ENCODE peak calls at places on chromosomes 1 and 21, in four cellular contexts. S is psoas muscle; O is CD4-positive, CD25-positive, alpha-beta regulatory T cell; P is thoracic aorta. D is an unnamed sample.

GRCh38 chr1:239711768-239712167 is 325.4 kb downstream of the CHRM3 start:
- DNase-seq in S (no peak), O (no peak), P (no peak), D (no peak)

GRCh38 chr1:67771152-67771551 is 62.1 kb downstream of the GNG12 start:
- DNase-seq in S (no peak), O (peak; percentile 14), P (no peak), D (no peak)

GRCh38 chr1:40162791-40163441 is 1.7 kb downstream of the RLF start:
- DNase-seq in S (no peak), O (no peak), P (no peak), D (no peak)

GRCh38 chr21:28675265-28676041 is 317.2 kb downstream of the LTN1 start:
- DNase-seq in S (no peak), O (no peak), P (no peak), D (no peak)

GRCh38 chr1:205249651-205250050 is 21.9 kb downstream of the TMCC2 start:
- DNase-seq in S (no peak), O (no peak), P (no peak), D (no peak)

GRCh38 chr1:204326891-204327290 is 32.8 kb downstream of the PLEKHA6 start:
- DNase-seq in S (no peak), O (no peak), P (no peak), D (no peak)

GRCh38 chr1:209808059-209808494 is 2.1 kb upstream of the IRF6 start:
- DNase-seq in S (peak; percentile 26), O (no peak), P (no peak), D (no peak)

GRCh38 chr1:111818081-111818480 is 62.4 kb downstream of the DDX20 start:
- DNase-seq in S (no peak), O (no peak), P (no peak), D (peak; percentile 52)

GRCh38 chr1:245085508-245086095 is 69.2 kb upstream of the KIF26B start:
- DNase-seq in S (no peak), O (no peak), P (no peak), D (no peak)

GRCh38 chr1:1157914-1158710 is 15.6 kb upstream of the TTLL10 start:
- DNase-seq in S (peak; percentile 43), O (peak; percentile 55), P (no peak), D (peak; percentile 81)

GRCh38 chr1:4518621-4519020 is 135.8 kb upstream of the AJAP1 start:
- DNase-seq in S (no peak), O (no peak), P (no peak), D (no peak)

GRCh38 chr1:84427520-84428188 is 29.4 kb downstream of the DNASE2B start:
- DNase-seq in S (no peak), O (no peak), P (no peak), D (no peak)

GRCh38 chr1:20439282-20439681 is 46.7 kb downstream of the CAMK2N1 start:
- DNase-seq in S (no peak), O (no peak), P (no peak), D (no peak)

GRCh38 chr1:178126261-178126660 is 32.4 kb downstream of the RASAL2 start:
- DNase-seq in S (no peak), O (no peak), P (no peak), D (no peak)

GRCh38 chr1:40703316-40703715 is 11.8 kb downstream of the NFYC start:
- DNase-seq in S (no peak), O (no peak), P (no peak), D (no peak)

GRCh38 chr1:239387304-239388231 is 1.2 kb downstream of the CHRM3 start:
- DNase-seq in S (no peak), O (no peak), P (no peak), D (peak; percentile 39)

GRCh38 chr1:248821101-248821500 is 4.6 kb downstream of the SH3BP5L start:
- DNase-seq in S (no peak), O (no peak), P (no peak), D (no peak)

GRCh38 chr21:22345624-22346023 is 1347.4 kb downstream of the NCAM2 start:
- DNase-seq in S (no peak), O (no peak), P (no peak), D (no peak)

GRCh38 chr21:44800971-44801467 is 601 bp downstream of the UBE2G2 start:
- DNase-seq in S (no peak), O (peak; percentile 67), P (no peak), D (no peak)

GRCh38 chr1:41286486-41286885 is 44.4 kb upstream of the SCMH1 start:
- DNase-seq in S (no peak), O (no peak), P (no peak), D (no peak)

GRCh38 chr1:95207223-95207935 is 26.6 kb upstream of the RWDD3 start:
- DNase-seq in S (no peak), O (no peak), P (no peak), D (no peak)

GRCh38 chr1:95206514-95206913 is 27.5 kb upstream of the RWDD3 start:
- DNase-seq in S (no peak), O (no peak), P (no peak), D (no peak)

GRCh38 chr1:95203908-95204437 is 30.0 kb upstream of the RWDD3 start:
- DNase-seq in S (no peak), O (no peak), P (no peak), D (no peak)

GRCh38 chr1:95208876-95209275 is 25.1 kb upstream of the RWDD3 start:
- DNase-seq in S (no peak), O (no peak), P (no peak), D (no peak)

DNA sequence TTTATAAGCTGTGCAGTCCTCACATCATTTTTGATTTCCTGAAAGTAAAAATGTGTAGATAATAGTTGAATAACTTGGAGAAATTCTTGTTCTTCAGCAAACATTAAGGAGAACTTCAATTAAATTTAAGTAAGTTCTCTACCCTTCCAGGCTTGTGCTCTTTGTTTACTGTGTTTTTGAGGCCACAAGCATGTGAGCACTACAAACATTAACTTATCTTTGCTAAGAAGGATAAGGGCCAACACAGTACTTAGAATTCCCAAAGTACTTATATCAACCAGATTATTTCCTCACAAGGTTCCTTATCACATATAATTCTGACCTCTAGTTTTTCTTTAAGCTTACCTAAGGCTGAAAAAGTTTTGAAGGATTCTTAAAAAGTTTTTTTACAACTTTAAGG is 24.7 kb upstream of the RWDD3 start:
- DNase-seq in S (no peak), O (no peak), P (no peak), D (no peak)
- H3K27ac ChIP-seq in S (no peak overlapping the region), O (no peak overlapping the region), P (no peak overlapping the region), D (no peak overlapping the region)

GRCh38 chr1:218347713-218348627 is 2.8 kb downstream of the TGFB2 start:
- DNase-seq in S (no peak), O (no peak), P (no peak), D (no peak)

GRCh38 chr1:218347316-218347712 is 2.2 kb downstream of the TGFB2 start:
- DNase-seq in S (no peak), O (no peak), P (no peak), D (no peak)

GRCh38 chr1:218350022-218350525 is 4.9 kb downstream of the TGFB2 start:
- DNase-seq in S (no peak), O (no peak), P (no peak), D (no peak)

GRCh38 chr1:218349365-218350021 is 4.4 kb downstream of the TGFB2 start:
- DNase-seq in S (no peak), O (no peak), P (no peak), D (no peak)

DNA sequence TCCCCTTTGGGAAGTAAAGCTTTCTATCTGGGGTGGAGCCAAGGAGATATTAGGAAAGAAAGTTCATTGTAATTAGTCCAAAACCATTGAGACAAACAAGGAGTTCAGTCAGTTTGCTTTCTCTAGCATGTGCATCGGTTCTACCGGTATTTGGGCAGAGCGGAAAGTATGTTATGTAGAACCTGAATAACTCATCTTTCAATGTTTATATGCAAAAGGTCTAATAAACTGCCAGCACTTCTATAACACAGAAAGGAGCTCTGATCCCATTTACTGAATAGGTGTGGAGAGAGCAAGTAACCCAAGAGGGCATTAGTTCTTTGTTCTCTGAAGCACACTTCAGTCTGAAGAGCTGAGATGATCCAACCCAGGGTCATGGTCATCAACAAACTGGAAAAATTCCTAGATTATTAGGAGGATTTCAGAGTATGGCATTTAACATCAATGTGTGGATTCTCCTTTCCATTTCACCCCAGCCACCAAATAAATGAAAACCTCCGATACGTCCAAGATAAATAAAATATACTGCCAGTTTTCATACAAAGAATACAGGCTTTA is 3.6 kb downstream of the TGFB2 start:
- DNase-seq in S (no peak), O (no peak), P (no peak), D (no peak)
- H3K4me3 ChIP-seq in S (peak overlapping the region; percentile 73), O (no peak overlapping the region), P (peak overlapping the region; percentile 83), D (peak overlapping the region; percentile 80)

GRCh38 chr1:89998306-89998705 is 3.4 kb downstream of the ZNF326 start:
- DNase-seq in S (no peak), O (no peak), P (no peak), D (no peak)

GRCh38 chr1:89999208-89999607 is 4.3 kb downstream of the ZNF326 start:
- DNase-seq in S (no peak), O (no peak), P (no peak), D (no peak)

GRCh38 chr1:89996415-89997110 is 1.7 kb downstream of the ZNF326 start:
- DNase-seq in S (no peak), O (no peak), P (no peak), D (no peak)

GRCh38 chr1:90000934-90001676 is 6.2 kb downstream of the ZNF326 start:
- DNase-seq in S (no peak), O (peak; percentile 31), P (no peak), D (no peak)

DNA sequence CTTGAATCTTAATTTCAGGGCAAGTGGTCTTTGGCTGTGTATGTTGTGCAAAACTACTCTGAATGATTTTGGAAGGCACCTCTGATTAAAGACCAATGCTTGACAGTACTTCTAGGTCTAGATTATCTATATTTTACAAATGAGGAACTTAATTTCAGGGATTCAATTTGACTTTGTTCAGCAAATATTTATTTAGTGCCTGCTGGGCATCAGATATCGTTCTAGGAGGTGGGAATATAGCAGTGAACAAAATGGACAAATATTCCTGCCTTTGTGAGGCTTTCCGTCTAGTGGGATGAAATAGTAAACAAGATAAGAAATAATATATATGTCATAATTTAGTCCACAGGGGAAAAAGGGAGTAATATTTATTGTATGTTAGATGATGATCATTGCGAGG is 4.7 kb downstream of the ZNF326 start:
- DNase-seq in S (no peak), O (no peak), P (no peak), D (no peak)
- H3K27me3 ChIP-seq in S (no peaks in the 10 kb centered on the region), O (no peaks in the 10 kb centered on the region), P (no peaks in the 10 kb centered on the region), D (no peaks in the 10 kb centered on the region)

GRCh38 chr1:19337289-19337688 is 25.2 kb downstream of the SLC66A1 start:
- DNase-seq in S (no peak), O (no peak), P (no peak), D (no peak)
- H3K27ac ChIP-seq in S (no peak overlapping the region), O (no peak overlapping the region), P (no peak overlapping the region), D (no peak overlapping the region)

D was measured in dorsolateral prefrontal cortex.